ENCODE peak calls at places on chromosomes 6 and 20, in four cellular contexts. L is esophagus squamous epithelium; N is naive thymus-derived CD4-positive, alpha-beta T cell; C is aorta. E is an unnamed sample. For H3K9me3, the result is how much of the 10 kb centered on the place peaks cover.

GRCh38 chr6:155448823-155449789 is 6.5 kb downstream of the NOX3 start:
- DNase-seq in N (no peak), C (no peak), L (no peak), E (no peak)

GRCh38 chr6:39194466-39194865 is 34.8 kb downstream of the KCNK5 start:
- DNase-seq in L (no peak), N (no peak), C (peak), E (no peak)

GRCh38 chr6:112118034-112118433 is 30.6 kb downstream of the FAM229B start:
- DNase-seq in L (no peak), C (no peak), N (no peak), E (no peak)

GRCh38 chr20:24502661-24503060 is 33.2 kb downstream of the SYNDIG1 start:
- DNase-seq in C (no peak), N (no peak), L (no peak), E (no peak)

GRCh38 chr6:24720131-24720603 is 1.2 kb upstream of the C6orf62 start:
- DNase-seq in N (peak), L (no peak), C (peak), E (no peak)

GRCh38 chr6:39280247-39280731 is 33.9 kb downstream of the KCNK17 start:
- DNase-seq in L (no peak), C (no peak), N (no peak), E (no peak)

GRCh38 chr6:170439366-170440351 is 113.4 kb downstream of the PSMB1 start:
- DNase-seq in N (no peak), C (no peak), L (no peak), E (no peak)

GRCh38 chr6:42781811-42782688 is at the start of gene BICRAL:
- DNase-seq in L (no peak), N (peak), C (peak), E (no peak)

GRCh38 chr6:158972241-158973233 is 27.5 kb downstream of the RSPH3 start:
- DNase-seq in N (peak), C (no peak), L (no peak), E (peak)

GRCh38 chr6:7787137-7787575 is 61.3 kb downstream of the BMP6 start:
- DNase-seq in L (no peak), C (no peak), N (no peak), E (no peak)

GRCh38 chr20:16939051-16939450 is 190.9 kb downstream of the OTOR start:
- DNase-seq in L (no peak), N (no peak), C (no peak), E (no peak)

GRCh38 chr6:36029464-36029863 is 1.9 kb downstream of the MAPK14 start:
- DNase-seq in L (no peak), N (no peak), C (no peak), E (no peak)

GRCh38 chr6:145544031-145544430 is 191.3 kb downstream of the EPM2A start:
- DNase-seq in N (no peak), L (no peak), C (no peak), E (no peak)

GRCh38 chr6:63527658-63528514 is 44.4 kb upstream of the LOC128125822 start:
- DNase-seq in N (no peak), L (no peak), C (no peak), E (peak)

GRCh38 chr6:89944181-89944755 is 50.0 kb downstream of the GJA10 start:
- DNase-seq in N (no peak), L (no peak), C (no peak), E (no peak)

GRCh38 chr20:37378785-37379598 is 33.1 kb downstream of the SRC start:
- DNase-seq in N (no peak), L (no peak), C (peak), E (no peak)

GRCh38 chr6:44004625-44005506 is 122.4 kb downstream of the MRPL14 start:
- DNase-seq in L (no peak), N (no peak), C (peak), E (no peak)

GRCh38 chr20:21101453-21102251 is 4.5 kb downstream of the LINC00237 start:
- DNase-seq in L (no peak), C (peak), N (no peak), E (no peak)

GRCh38 chr20:57843941-57844625 is 134.3 kb upstream of the PMEPA1 start:
- DNase-seq in C (no peak), N (no peak), L (no peak), E (no peak)

GRCh38 chr6:126077810-126078791 is 91.8 kb downstream of the TRMT11 start:
- DNase-seq in C (no peak), N (no peak), L (no peak), E (no peak)

GRCh38 chr6:53894086-53894485 is 99.3 kb downstream of the LRRC1 start:
- DNase-seq in C (no peak), L (no peak), N (no peak), E (no peak)

GRCh38 chr6:124968401-124968800 is 6.2 kb downstream of the RNF217 start:
- DNase-seq in L (no peak), N (no peak), C (no peak), E (no peak)

GRCh38 chr6:27359231-27359630 is 29.3 kb upstream of the ZNF391 start:
- DNase-seq in L (no peak), C (no peak), N (no peak), E (no peak)
- H3K9me3 ChIP-seq in L (half or more), C (under half), N (under half), E (half or more)

GRCh38 chr6:72649032-72649984 is 27.4 kb downstream of the KCNQ5 start:
- DNase-seq in L (no peak), N (no peak), C (no peak), E (peak)
- H3K4me3 ChIP-seq in L (no peak), N (no peak), C (no peak), E (no peak)

GRCh38 chr6:9646346-9647042 is 768.4 kb downstream of the TFAP2A start:
- DNase-seq in C (no peak), N (no peak), L (no peak), E (no peak)
- H3K9me3 ChIP-seq in C (under half), N (under half), L (under half), E (under half)

GRCh38 chr6:147936703-147937102 is 405.9 kb upstream of the SASH1 start:
- DNase-seq in N (no peak), L (no peak), C (no peak), E (no peak)
- H3K4me3 ChIP-seq in N (no peak), L (no peak), C (no peak), E (no peak)

DNA sequence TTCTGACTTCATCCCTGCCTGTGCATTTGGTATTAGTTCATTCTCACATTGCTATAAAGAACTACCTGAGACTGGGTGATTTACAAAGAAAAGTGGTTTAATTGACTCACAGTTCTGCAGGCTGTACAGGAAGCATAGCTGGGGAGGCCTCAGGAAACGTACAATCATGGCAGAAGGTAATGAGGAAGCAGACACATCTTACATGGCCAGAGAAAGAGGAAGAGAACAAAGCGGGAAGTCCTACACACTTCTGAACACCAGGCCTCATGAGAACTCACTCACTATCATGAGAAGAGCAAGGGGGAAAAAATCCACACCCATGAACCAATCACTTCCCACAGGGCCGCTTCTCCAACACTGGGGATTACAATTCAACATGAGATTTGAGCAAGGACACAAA is 303.9 kb downstream of the CBLN4 start:
- DNase-seq in C (no peak), N (no peak), L (no peak), E (no peak)
- H3K9me3 ChIP-seq in C (under half), N (under half), L (under half), E (under half)

GRCh38 chr6:134347141-134347540 is 29.2 kb upstream of the SGK1 start:
- DNase-seq in C (no peak), L (no peak), N (no peak), E (no peak)
- H3K4me3 ChIP-seq in C (no peak), L (no peak), N (no peak), E (no peak)

GRCh38 chr20:792248-792647 is 23.9 kb upstream of the SLC52A3 start:
- DNase-seq in C (no peak), L (no peak), N (no peak), E (no peak)

GRCh38 chr20:801678-802077 is 31.8 kb upstream of the FAM110A start:
- DNase-seq in C (no peak), N (no peak), L (no peak), E (no peak)

GRCh38 chr20:791056-791455 is 22.8 kb upstream of the SLC52A3 start:
- DNase-seq in C (no peak), L (no peak), N (no peak), E (no peak)

GRCh38 chr20:796916-797315 is 28.6 kb upstream of the SLC52A3 start:
- DNase-seq in C (no peak), L (no peak), N (no peak), E (no peak)
- H3K9me3 ChIP-seq in C (under half), L (under half), N (under half), E (under half)

GRCh38 chr6:144305985-144306384 is 20.9 kb downstream of the UTRN start:
- DNase-seq in N (no peak), L (no peak), C (no peak), E (no peak)
- H3K4me3 ChIP-seq in N (peak), L (no peak), C (no peak), E (no peak)

DNA sequence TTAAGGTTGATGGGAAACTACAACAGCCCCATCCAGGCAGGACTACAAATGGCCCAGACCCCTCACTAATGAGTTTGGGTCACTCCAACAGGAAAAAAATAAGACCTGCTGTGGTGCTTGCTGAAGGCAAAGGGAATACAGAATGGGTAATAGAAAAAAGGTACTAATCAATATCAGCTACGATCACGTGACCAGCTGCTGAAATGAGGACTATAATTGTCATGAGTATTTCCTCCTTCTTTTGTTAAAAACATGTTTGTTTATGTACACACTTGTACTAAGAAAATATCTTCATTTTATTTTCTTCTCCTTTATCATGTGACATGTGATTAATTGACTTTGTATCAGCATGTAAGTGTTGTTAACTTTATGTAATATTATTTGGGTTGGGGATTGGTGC is 199.9 kb downstream of the GJA1 start:
- DNase-seq in C (no peak), N (no peak), L (no peak), E (no peak)
- H3K9me3 ChIP-seq in C (under half), N (under half), L (under half), E (under half)

E was measured in Panc1.